ENCODE peak calls at places on chromosomes 7 and 10, in five cellular contexts. J, B, A, I and L are unnamed samples.

GRCh38 chr10:79397575-79398303 is 47.7 kb downstream of the ZCCHC24 start:
- DNase-seq in J (peak; percentile 74), B (no peak), A (no peak), I (no peak), L (no peak)

GRCh38 chr10:61821153-61821552 is 80.3 kb upstream of the ARID5B start:
- DNase-seq in J (no peak), B (no peak), A (no peak), I (no peak), L (no peak)

GRCh38 chr10:52644678-52645434 is 127.7 kb downstream of the MBL2 start:
- DNase-seq in J (peak; percentile 75), B (no peak), A (no peak), I (peak; percentile 62), L (peak; percentile 91)

GRCh38 chr7:105219771-105220160 is 169.0 kb downstream of the SRPK2 start:
- DNase-seq in J (peak; percentile 13), B (no peak), A (no peak), I (no peak), L (no peak)

GRCh38 chr7:10299384-10299783 is 674.3 kb upstream of the PHF14 start:
- DNase-seq in J (no peak), B (no peak), A (no peak), I (no peak), L (no peak)

GRCh38 chr10:21095494-21096055 is 198.5 kb upstream of the NEBL start:
- DNase-seq in J (no peak), B (no peak), A (no peak), I (no peak), L (no peak)

GRCh38 chr10:94358480-94358879 is 4.3 kb downstream of the NOC3L start:
- DNase-seq in J (peak; percentile 90), B (no peak), A (no peak), I (no peak), L (no peak)

GRCh38 chr10:71667374-71667750 is 52.2 kb downstream of the C10orf105 start:
- DNase-seq in J (no peak), B (no peak), A (no peak), I (no peak), L (no peak)

GRCh38 chr7:74106846-74107245 is 23.2 kb downstream of the LIMK1 start:
- DNase-seq in J (no peak), B (no peak), A (no peak), I (no peak), L (no peak)

GRCh38 chr7:26170663-26171062 is 18.7 kb downstream of the NFE2L3 start:
- DNase-seq in J (no peak), B (no peak), A (no peak), I (no peak), L (no peak)